ENCODE peak calls at places on chromosomes 6 and 20, in ten cellular contexts. D, S, Y, M, L, I, T, U, F and E are unnamed samples.

GRCh38 chr6:122376246-122376645 is 23.2 kb upstream of the HSF2 start:
- DNase-seq in L (no peak), T (no peak), I (no peak), D (no peak), S (no peak), Y (no peak), F (no peak), M (no peak), U (no peak), E (no peak)

GRCh38 chr6:37987008-37987407 is 167.5 kb downstream of the ZFAND3 start:
- DNase-seq in Y (no peak), S (peak; percentile 12), U (no peak), F (no peak), D (no peak), M (no peak), I (peak; percentile 60), T (no peak), L (no peak), E (no peak)

GRCh38 chr6:48613221-48613949 is 502.4 kb upstream of the PTCHD4 start:
- DNase-seq in I (no peak), S (no peak), Y (no peak), L (no peak), T (no peak), D (no peak), M (no peak), U (no peak), F (no peak), E (no peak)

GRCh38 chr6:108767418-108768175 is 80.6 kb upstream of the ARMC2 start:
- DNase-seq in T (no peak), D (no peak), U (no peak), S (no peak), Y (no peak), M (no peak), F (no peak), I (no peak), L (no peak), E (no peak)

GRCh38 chr20:17796096-17796563 is 96.4 kb downstream of the BANF2 start:
- DNase-seq in S (no peak), M (peak; percentile 43), L (peak; percentile 24), I (peak; percentile 68), T (peak; percentile 79), U (no peak), F (peak; percentile 39), D (peak; percentile 83), Y (peak; percentile 76), E (peak; percentile 81)

GRCh38 chr20:49615401-49616153 is 47.6 kb upstream of the PTGIS start:
- DNase-seq in Y (peak; percentile 94), S (no peak), T (peak; percentile 46), I (no peak), L (peak; percentile 56), U (no peak), M (peak; percentile 82), F (peak; percentile 58), D (no peak), E (no peak)

GRCh38 chr6:140101367-140101766 is 726.9 kb upstream of the CITED2 start:
- DNase-seq in M (no peak), U (no peak), T (no peak), S (no peak), L (peak; percentile 16), D (no peak), Y (no peak), I (peak; percentile 11), F (no peak), E (no peak)

GRCh38 chr6:99241905-99242534 is 107.5 kb downstream of the FAXC start:
- DNase-seq in S (peak; percentile 35), I (peak; percentile 40), D (no peak), L (no peak), T (no peak), U (peak; percentile 19), M (no peak), Y (no peak), F (peak; percentile 16), E (no peak)

GRCh38 chr6:44627091-44627878 is 239.8 kb downstream of the CDC5L start:
- DNase-seq in U (no peak), Y (peak; percentile 48), M (peak; percentile 40), L (no peak), F (no peak), S (no peak), D (peak; percentile 69), T (no peak), I (no peak), E (no peak)

GRCh38 chr6:44628347-44628746 is 240.8 kb downstream of the CDC5L start:
- DNase-seq in S (no peak), M (no peak), F (no peak), L (no peak), U (no peak), T (no peak), I (no peak), Y (no peak), D (no peak), E (no peak)

GRCh38 chr6:44626608-44627007 is 239.1 kb downstream of the CDC5L start:
- DNase-seq in S (no peak), L (no peak), D (no peak), I (no peak), U (no peak), Y (no peak), M (no peak), F (no peak), T (no peak), E (no peak)

GRCh38 chr6:44629636-44630035 is 242.1 kb downstream of the CDC5L start:
- DNase-seq in D (no peak), S (no peak), L (no peak), U (no peak), F (no peak), I (no peak), M (no peak), Y (no peak), T (no peak), E (no peak)

DNA sequence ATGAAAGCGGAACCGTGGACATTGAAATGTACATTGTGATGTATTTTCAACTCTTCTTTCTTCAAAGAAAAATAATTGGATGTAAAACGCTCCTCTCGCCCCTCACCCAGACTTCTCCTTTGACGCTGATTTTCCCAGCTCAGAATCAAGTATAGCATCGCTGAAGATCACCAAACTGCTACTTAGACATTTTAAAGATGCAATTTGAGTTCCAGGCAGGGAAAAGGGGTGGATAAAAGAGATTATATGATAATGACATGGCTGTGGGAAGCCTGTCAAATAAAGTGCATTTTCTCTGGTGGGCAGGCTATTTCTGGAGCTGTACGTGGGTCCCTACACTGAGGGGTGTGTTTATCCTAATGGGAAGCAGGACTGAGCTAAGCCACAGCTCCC is 240.4 kb downstream of the CDC5L start:
- DNase-seq in D (no peak), Y (no peak), L (no peak), I (no peak), S (no peak), M (no peak), F (no peak), T (no peak), U (no peak), E (no peak)
- TF ChIP-seq CTCF in D (no peak), Y (no peak), L (no peak), I (no peak), S (no peak), M (no peak), F (no peak), T (no peak), U (no peak), E (no peak)

GRCh38 chr20:536426-537012 is 7.1 kb downstream of the CSNK2A1 start:
- DNase-seq in U (no peak), L (no peak), I (no peak), D (no peak), Y (no peak), T (no peak), F (no peak), M (no peak), S (no peak), E (no peak)
- H3K4me1 ChIP-seq in U (peaks cover 9% of the 10 kb centered on the region), L (peaks cover 80% of the 10 kb centered on the region), I (peaks cover 3% of the 10 kb centered on the region), D (no peaks in the 10 kb centered on the region), Y (peaks cover 67% of the 10 kb centered on the region), T (peaks cover 64% of the 10 kb centered on the region), F (peaks cover 68% of the 10 kb centered on the region), M (peaks cover 98% of the 10 kb centered on the region), S (peaks cover 22% of the 10 kb centered on the region), E (peaks cover 35% of the 10 kb centered on the region)

GRCh38 chr20:11919571-11919970 is 1.9 kb downstream of the BTBD3 start:
- DNase-seq in Y (no peak), L (no peak), D (no peak), U (no peak), T (no peak), F (no peak), I (no peak), S (no peak), M (no peak), E (no peak)

GRCh38 chr20:11918280-11918952 is 723 bp downstream of the BTBD3 start:
- DNase-seq in F (no peak), D (no peak), L (no peak), S (no peak), Y (no peak), T (no peak), I (no peak), U (no peak), M (no peak), E (no peak)

GRCh38 chr20:11919046-11919445 is 1.4 kb downstream of the BTBD3 start:
- DNase-seq in L (peak; percentile 53), U (no peak), Y (no peak), D (no peak), T (peak; percentile 37), F (peak; percentile 67), I (peak; percentile 47), S (no peak), M (peak; percentile 38), E (no peak)

GRCh38 chr20:11920083-11920482 is 2.4 kb downstream of the BTBD3 start:
- DNase-seq in F (no peak), S (no peak), D (no peak), M (no peak), T (no peak), U (no peak), I (no peak), Y (no peak), L (no peak), E (no peak)

DNA sequence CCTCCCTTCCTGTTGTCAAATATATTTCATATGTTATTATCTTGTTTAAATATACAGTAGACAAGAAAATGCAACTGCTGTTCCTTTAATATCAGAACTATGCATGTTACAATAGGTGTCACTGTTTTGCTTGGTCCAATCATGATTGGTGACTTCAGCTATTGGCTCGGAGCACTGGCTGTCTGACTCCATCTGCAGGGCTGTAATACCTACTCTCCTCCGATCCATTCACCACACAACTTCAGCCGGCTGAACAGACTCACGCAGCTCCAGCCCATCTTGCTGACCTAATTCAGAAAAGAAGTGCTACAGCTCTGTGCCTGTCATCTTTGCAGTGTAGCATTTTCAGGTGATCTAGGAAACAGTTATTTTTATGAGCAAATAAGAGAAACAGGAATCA is at the start of gene BTBD3:
- DNase-seq in L (peak; percentile 78), I (peak; percentile 79), U (peak; percentile 39), Y (peak; percentile 84), F (peak; percentile 83), T (peak; percentile 77), D (peak; percentile 80), M (peak; percentile 66), S (peak; percentile 83), E (peak; percentile 81)
- TF ChIP-seq CTCF in L (no peak), I (no peak), U (no peak), Y (no peak), F (peak; percentile 51), T (no peak), D (no peak), M (peak; percentile 29), S (no peak), E (peak; percentile 16)

DNA sequence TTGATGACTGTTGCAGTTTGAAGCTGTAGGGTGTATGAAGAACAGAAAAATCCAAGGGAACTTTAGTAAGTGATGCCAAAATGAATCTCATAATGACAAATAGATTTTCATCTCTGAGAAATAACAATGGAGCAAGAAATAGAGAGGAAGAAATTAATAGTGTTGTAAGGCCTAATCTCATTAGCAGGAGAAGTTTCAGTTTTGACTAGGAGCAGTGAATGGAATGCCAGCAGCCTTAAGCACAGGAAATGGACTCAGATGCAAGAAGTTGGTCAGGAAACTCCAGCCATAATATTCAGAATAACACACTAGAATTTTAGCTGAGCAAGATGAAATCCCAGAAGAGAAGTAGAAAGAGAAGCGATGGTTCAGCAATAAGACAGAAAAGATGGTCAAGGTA is 23.9 kb downstream of the ATXN1 start:
- DNase-seq in S (peak; percentile 42), L (peak; percentile 30), U (no peak), F (no peak), M (no peak), Y (no peak), T (no peak), D (no peak), I (peak; percentile 61), E (no peak)
- H3K4me1 ChIP-seq in S (peaks cover 55% of the 10 kb centered on the region), L (peaks cover 78% of the 10 kb centered on the region), U (peaks cover 47% of the 10 kb centered on the region), F (peaks cover 62% of the 10 kb centered on the region), M (peaks cover 87% of the 10 kb centered on the region), Y (peaks cover 41% of the 10 kb centered on the region), T (peaks cover 30% of the 10 kb centered on the region), D (no peaks in the 10 kb centered on the region), I (peaks cover 16% of the 10 kb centered on the region), E (no peaks in the 10 kb centered on the region)